ENCODE peak calls at places on chromosomes 13 and 19, in seven cellular contexts. One of them, this sample, is unnamed.

GRCh38 chr19:4633140-4633967 is 6.0 kb upstream of the TNFAIP8L1 start:
- DNase-seq in astrocyte of the spinal cord: peak
- DNase-seq in fibroblast of the aortic adventitia: peak
- DNase-seq in HCT116: peak
- DNase-seq in Caco-2: peak
- DNase-seq in psoas muscle: peak
- DNase-seq in body of pancreas: peak
- DNase-seq in this sample: no peak

GRCh38 chr13:114015111-114015551 is 41.3 kb upstream of the C13orf46 start:
- DNase-seq in astrocyte of the spinal cord: no peak
- DNase-seq in fibroblast of the aortic adventitia: no peak
- DNase-seq in HCT116: no peak
- DNase-seq in Caco-2: no peak
- DNase-seq in psoas muscle: peak
- DNase-seq in body of pancreas: no peak
- DNase-seq in this sample: no peak

GRCh38 chr13:23696610-23697009 is 126.4 kb downstream of the TNFRSF19 start:
- DNase-seq in astrocyte of the spinal cord: no peak
- DNase-seq in fibroblast of the aortic adventitia: no peak
- DNase-seq in HCT116: no peak
- DNase-seq in Caco-2: no peak
- DNase-seq in psoas muscle: no peak
- DNase-seq in body of pancreas: no peak
- DNase-seq in this sample: no peak

GRCh38 chr13:70893832-70894231 is 785.6 kb upstream of the KLHL1 start:
- DNase-seq in astrocyte of the spinal cord: peak
- DNase-seq in fibroblast of the aortic adventitia: no peak
- DNase-seq in HCT116: no peak
- DNase-seq in Caco-2: no peak
- DNase-seq in psoas muscle: no peak
- DNase-seq in body of pancreas: no peak
- DNase-seq in this sample: no peak

GRCh38 chr19:7868671-7869452 is 5.3 kb downstream of the PRR36 start:
- DNase-seq in astrocyte of the spinal cord: peak
- DNase-seq in fibroblast of the aortic adventitia: peak
- DNase-seq in HCT116: peak
- DNase-seq in Caco-2: peak
- DNase-seq in psoas muscle: peak
- DNase-seq in body of pancreas: peak
- DNase-seq in this sample: no peak

GRCh38 chr19:30653646-30654386 is 281.6 kb downstream of the ZNF536 start:
- DNase-seq in astrocyte of the spinal cord: no peak
- DNase-seq in fibroblast of the aortic adventitia: no peak
- DNase-seq in HCT116: no peak
- DNase-seq in Caco-2: no peak
- DNase-seq in psoas muscle: no peak
- DNase-seq in body of pancreas: peak
- DNase-seq in this sample: no peak

GRCh38 chr13:106520205-106521004 is 15.1 kb downstream of the EFNB2 start:
- DNase-seq in astrocyte of the spinal cord: peak
- DNase-seq in fibroblast of the aortic adventitia: peak
- DNase-seq in HCT116: no peak
- DNase-seq in Caco-2: no peak
- DNase-seq in psoas muscle: no peak
- DNase-seq in body of pancreas: no peak
- DNase-seq in this sample: no peak

GRCh38 chr19:32022044-32022945 is 323.1 kb upstream of the ZNF507 start:
- DNase-seq in astrocyte of the spinal cord: no peak
- DNase-seq in fibroblast of the aortic adventitia: no peak
- DNase-seq in HCT116: no peak
- DNase-seq in Caco-2: no peak
- DNase-seq in psoas muscle: no peak
- DNase-seq in body of pancreas: no peak
- DNase-seq in this sample: no peak

GRCh38 chr19:30119180-30119920 is 177.3 kb downstream of the URI1 start:
- DNase-seq in astrocyte of the spinal cord: no peak
- DNase-seq in fibroblast of the aortic adventitia: no peak
- DNase-seq in HCT116: no peak
- DNase-seq in Caco-2: no peak
- DNase-seq in psoas muscle: no peak
- DNase-seq in body of pancreas: no peak
- DNase-seq in this sample: no peak

GRCh38 chr19:4066176-4066606 is 508 bp downstream of the ZBTB7A start:
- DNase-seq in astrocyte of the spinal cord: no peak
- DNase-seq in fibroblast of the aortic adventitia: no peak
- DNase-seq in HCT116: no peak
- DNase-seq in Caco-2: peak
- DNase-seq in psoas muscle: peak
- DNase-seq in body of pancreas: no peak
- DNase-seq in this sample: no peak

GRCh38 chr13:26946675-26947342 is 186.2 kb upstream of the GPR12 start:
- DNase-seq in astrocyte of the spinal cord: peak
- DNase-seq in fibroblast of the aortic adventitia: peak
- DNase-seq in HCT116: peak
- DNase-seq in Caco-2: peak
- DNase-seq in psoas muscle: no peak
- DNase-seq in body of pancreas: peak
- DNase-seq in this sample: peak

GRCh38 chr13:30159446-30159839 is 147.9 kb downstream of the KATNAL1 start:
- DNase-seq in astrocyte of the spinal cord: peak
- DNase-seq in fibroblast of the aortic adventitia: peak
- DNase-seq in HCT116: no peak
- DNase-seq in Caco-2: no peak
- DNase-seq in psoas muscle: no peak
- DNase-seq in body of pancreas: no peak
- DNase-seq in this sample: no peak

GRCh38 chr13:27424246-27425150 is at the start of gene GTF3A:
- DNase-seq in astrocyte of the spinal cord: peak
- DNase-seq in fibroblast of the aortic adventitia: peak
- DNase-seq in HCT116: peak
- DNase-seq in Caco-2: peak
- DNase-seq in psoas muscle: peak
- DNase-seq in body of pancreas: peak
- DNase-seq in this sample: peak

GRCh38 chr19:2478756-2479555 is 3.0 kb downstream of the GADD45B start:
- DNase-seq in astrocyte of the spinal cord: peak
- DNase-seq in fibroblast of the aortic adventitia: peak
- DNase-seq in HCT116: no peak
- DNase-seq in Caco-2: no peak
- DNase-seq in psoas muscle: peak
- DNase-seq in body of pancreas: peak
- DNase-seq in this sample: no peak

GRCh38 chr13:61466280-61466679 is 50.6 kb upstream of the PCDH20 start:
- DNase-seq in astrocyte of the spinal cord: no peak
- DNase-seq in fibroblast of the aortic adventitia: no peak
- DNase-seq in HCT116: no peak
- DNase-seq in Caco-2: peak
- DNase-seq in psoas muscle: no peak
- DNase-seq in body of pancreas: no peak
- DNase-seq in this sample: no peak

GRCh38 chr19:19659646-19660245 is 3.7 kb downstream of the ATP13A1 start:
- DNase-seq in astrocyte of the spinal cord: no peak
- DNase-seq in fibroblast of the aortic adventitia: no peak
- DNase-seq in HCT116: no peak
- DNase-seq in Caco-2: no peak
- DNase-seq in psoas muscle: no peak
- DNase-seq in body of pancreas: no peak
- DNase-seq in this sample: no peak

GRCh38 chr13:96388598-96388997 is 298.7 kb downstream of the HS6ST3 start:
- DNase-seq in astrocyte of the spinal cord: no peak
- DNase-seq in fibroblast of the aortic adventitia: no peak
- DNase-seq in HCT116: no peak
- DNase-seq in Caco-2: no peak
- DNase-seq in psoas muscle: no peak
- DNase-seq in body of pancreas: no peak
- DNase-seq in this sample: no peak

GRCh38 chr19:55675661-55676354 is 782 bp downstream of the EPN1 start:
- DNase-seq in astrocyte of the spinal cord: no peak
- DNase-seq in fibroblast of the aortic adventitia: no peak
- DNase-seq in HCT116: no peak
- DNase-seq in Caco-2: no peak
- DNase-seq in psoas muscle: no peak
- DNase-seq in body of pancreas: no peak
- DNase-seq in this sample: no peak

GRCh38 chr13:69935043-69935442 is 172.6 kb upstream of the ATXN8OS start:
- DNase-seq in astrocyte of the spinal cord: no peak
- DNase-seq in fibroblast of the aortic adventitia: no peak
- DNase-seq in HCT116: peak
- DNase-seq in Caco-2: peak
- DNase-seq in psoas muscle: no peak
- DNase-seq in body of pancreas: no peak
- DNase-seq in this sample: no peak

GRCh38 chr13:100904293-100904976 is 229.8 kb upstream of the TMTC4 start:
- DNase-seq in astrocyte of the spinal cord: no peak
- DNase-seq in fibroblast of the aortic adventitia: no peak
- DNase-seq in HCT116: no peak
- DNase-seq in Caco-2: no peak
- DNase-seq in psoas muscle: no peak
- DNase-seq in body of pancreas: no peak
- DNase-seq in this sample: no peak

GRCh38 chr13:93525087-93525486 is 298.5 kb downstream of the GPC6 start:
- DNase-seq in astrocyte of the spinal cord: no peak
- DNase-seq in fibroblast of the aortic adventitia: no peak
- DNase-seq in HCT116: no peak
- DNase-seq in Caco-2: no peak
- DNase-seq in psoas muscle: no peak
- DNase-seq in body of pancreas: no peak
- DNase-seq in this sample: no peak

GRCh38 chr19:10516671-10517286 is 468 bp downstream of the S1PR5 start:
- DNase-seq in astrocyte of the spinal cord: no peak
- DNase-seq in fibroblast of the aortic adventitia: no peak
- DNase-seq in HCT116: no peak
- DNase-seq in Caco-2: no peak
- DNase-seq in psoas muscle: no peak
- DNase-seq in body of pancreas: no peak
- DNase-seq in this sample: no peak

GRCh38 chr13:113291129-113291528 is 5.9 kb upstream of the LAMP1 start:
- DNase-seq in astrocyte of the spinal cord: no peak
- DNase-seq in fibroblast of the aortic adventitia: no peak
- DNase-seq in HCT116: no peak
- DNase-seq in Caco-2: no peak
- DNase-seq in psoas muscle: no peak
- DNase-seq in body of pancreas: no peak
- DNase-seq in this sample: no peak

GRCh38 chr13:111143875-111144540 is 28.9 kb downstream of the ARHGEF7 start:
- DNase-seq in astrocyte of the spinal cord: no peak
- DNase-seq in fibroblast of the aortic adventitia: peak
- DNase-seq in HCT116: no peak
- DNase-seq in Caco-2: no peak
- DNase-seq in psoas muscle: no peak
- DNase-seq in body of pancreas: peak
- DNase-seq in this sample: no peak

GRCh38 chr19:14559916-14560775 is 11.7 kb downstream of the NDUFB7 start:
- DNase-seq in astrocyte of the spinal cord: no peak
- DNase-seq in fibroblast of the aortic adventitia: no peak
- DNase-seq in HCT116: no peak
- DNase-seq in Caco-2: no peak
- DNase-seq in psoas muscle: peak
- DNase-seq in body of pancreas: no peak
- DNase-seq in this sample: no peak

GRCh38 chr13:29457299-29457698 is 138.2 kb downstream of the SLC7A1 start:
- DNase-seq in astrocyte of the spinal cord: peak
- DNase-seq in fibroblast of the aortic adventitia: peak
- DNase-seq in HCT116: peak
- DNase-seq in Caco-2: no peak
- DNase-seq in psoas muscle: no peak
- DNase-seq in body of pancreas: no peak
- DNase-seq in this sample: no peak

GRCh38 chr13:31236211-31236786 is 36.5 kb downstream of the B3GLCT start:
- DNase-seq in astrocyte of the spinal cord: peak
- DNase-seq in fibroblast of the aortic adventitia: peak
- DNase-seq in HCT116: peak
- DNase-seq in Caco-2: peak
- DNase-seq in psoas muscle: no peak
- DNase-seq in body of pancreas: peak
- DNase-seq in this sample: no peak

DNA sequence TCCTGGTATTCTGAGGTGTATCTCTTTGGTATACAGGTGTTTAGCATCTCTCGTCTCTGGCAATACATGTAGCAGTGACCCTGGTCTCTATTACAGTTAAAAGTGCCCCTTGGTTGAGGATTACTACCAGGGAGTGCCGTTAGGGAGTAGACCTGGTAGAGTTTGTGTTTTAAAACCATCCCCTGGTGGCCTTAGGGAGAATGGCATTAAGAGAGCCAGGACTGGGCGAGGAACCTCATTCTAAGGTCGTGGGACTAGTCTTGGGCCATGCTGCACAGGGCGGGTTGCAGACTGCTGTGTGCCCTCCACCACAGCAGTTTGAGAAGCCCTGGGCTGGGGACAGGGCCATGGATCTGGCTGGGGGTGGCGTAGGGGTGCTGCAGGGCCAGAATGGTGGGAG is 35.0 kb downstream of the B3GLCT start:
- DNase-seq in astrocyte of the spinal cord: no peak
- DNase-seq in fibroblast of the aortic adventitia: no peak
- DNase-seq in HCT116: no peak
- DNase-seq in Caco-2: no peak
- DNase-seq in psoas muscle: no peak
- DNase-seq in body of pancreas: no peak
- DNase-seq in this sample: no peak
- TF ChIP-seq CTCF in astrocyte of the spinal cord: peak
- TF ChIP-seq CTCF in fibroblast of the aortic adventitia: peak
- TF ChIP-seq CTCF in HCT116: peak
- TF ChIP-seq CTCF in Caco-2: no peak
- TF ChIP-seq CTCF in psoas muscle: no peak
- TF ChIP-seq CTCF in body of pancreas: no peak
- TF ChIP-seq CTCF in this sample: no peak

GRCh38 chr13:33799950-33800592 is 17.9 kb upstream of the RFC3 start:
- DNase-seq in astrocyte of the spinal cord: peak
- DNase-seq in fibroblast of the aortic adventitia: peak
- DNase-seq in HCT116: peak
- DNase-seq in Caco-2: no peak
- DNase-seq in psoas muscle: no peak
- DNase-seq in body of pancreas: no peak
- DNase-seq in this sample: no peak
- H3K4me3 ChIP-seq in astrocyte of the spinal cord: no peak
- H3K4me3 ChIP-seq in fibroblast of the aortic adventitia: no peak
- H3K4me3 ChIP-seq in HCT116: no peak
- H3K4me3 ChIP-seq in Caco-2: no peak
- H3K4me3 ChIP-seq in psoas muscle: peak
- H3K4me3 ChIP-seq in body of pancreas: no peak
- H3K4me3 ChIP-seq in this sample: no peak

GRCh38 chr19:47414469-47414868 is 4.9 kb downstream of the MEIS3 start:
- DNase-seq in astrocyte of the spinal cord: no peak
- DNase-seq in fibroblast of the aortic adventitia: no peak
- DNase-seq in HCT116: no peak
- DNase-seq in Caco-2: peak
- DNase-seq in psoas muscle: no peak
- DNase-seq in body of pancreas: no peak
- DNase-seq in this sample: no peak
- TF ChIP-seq CTCF in astrocyte of the spinal cord: peak
- TF ChIP-seq CTCF in fibroblast of the aortic adventitia: peak
- TF ChIP-seq CTCF in HCT116: no peak
- TF ChIP-seq CTCF in Caco-2: peak
- TF ChIP-seq CTCF in psoas muscle: no peak
- TF ChIP-seq CTCF in body of pancreas: no peak
- TF ChIP-seq CTCF in this sample: peak

DNA sequence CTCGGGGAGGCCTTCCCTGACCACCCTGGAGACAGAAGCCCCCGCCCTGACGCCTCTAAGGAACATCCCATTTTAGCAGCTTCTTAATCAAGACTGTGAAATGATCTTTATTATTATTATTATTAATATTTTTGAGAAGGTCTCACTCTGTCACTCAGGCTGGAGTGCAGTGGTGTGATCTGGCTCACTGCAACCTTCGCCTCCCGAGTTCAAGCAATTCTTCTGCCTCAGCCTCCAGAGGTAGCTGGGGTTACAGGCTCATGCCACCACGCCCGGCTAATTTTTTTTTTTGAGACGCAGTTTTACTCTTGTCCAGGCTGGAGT is 3.6 kb upstream of the DAND5 start:
- DNase-seq in astrocyte of the spinal cord: no peak
- DNase-seq in fibroblast of the aortic adventitia: no peak
- DNase-seq in HCT116: no peak
- DNase-seq in Caco-2: no peak
- DNase-seq in psoas muscle: no peak
- DNase-seq in body of pancreas: no peak
- DNase-seq in this sample: no peak
- H3K4me3 ChIP-seq in astrocyte of the spinal cord: peak
- H3K4me3 ChIP-seq in fibroblast of the aortic adventitia: no peak
- H3K4me3 ChIP-seq in HCT116: peak
- H3K4me3 ChIP-seq in Caco-2: no peak
- H3K4me3 ChIP-seq in psoas muscle: peak
- H3K4me3 ChIP-seq in body of pancreas: no peak
- H3K4me3 ChIP-seq in this sample: peak